ENCODE peak calls at places on chromosome 17, in ten cellular contexts. A is HepG2, Q is cardiac fibroblast, R is right atrium auricular region, J is left ventricle myocardium inferior, B is foreskin fibroblast, I is AG04449, Z is fibroblast of lung, M is GM06990, P is AG10803. L is an unnamed sample.

GRCh38 chr17:58387834-58388233 is 29.5 kb downstream of the RNF43 start:
- DNase-seq in I (no peak), Q (no peak), M (no peak), P (no peak), A (no peak), B (no peak), J (no peak), Z (no peak), R (no peak), L (no peak)

GRCh38 chr17:64529221-64529620 is 22.4 kb downstream of the CEP95 start:
- DNase-seq in I (no peak), M (no peak), R (no peak), P (no peak), B (no peak), Q (no peak), A (no peak), J (no peak), Z (no peak), L (no peak)

GRCh38 chr17:62701706-62702085 is 74.2 kb downstream of the MRC2 start:
- DNase-seq in Z (no peak), R (no peak), A (no peak), J (no peak), B (no peak), P (no peak), Q (no peak), M (no peak), I (no peak), L (no peak)

GRCh38 chr17:2058521-2059124 is 3.7 kb downstream of the HIC1 start:
- DNase-seq in A (no peak), I (no peak), J (peak), P (no peak), B (peak), M (peak), Q (peak), Z (peak), R (no peak), L (peak)

GRCh38 chr17:10635290-10635689 is 21.8 kb downstream of the MYH3 start:
- DNase-seq in R (no peak), Z (no peak), M (no peak), I (no peak), Q (no peak), B (no peak), A (no peak), J (no peak), P (no peak), L (no peak)

GRCh38 chr17:31390748-31391495 is 553 bp upstream of the RAB11FIP4 start:
- DNase-seq in R (peak), A (no peak), Z (peak), Q (no peak), I (no peak), M (no peak), B (peak), P (no peak), J (no peak), L (no peak)

GRCh38 chr17:35243459-35244204 is 760 bp downstream of the SLFN5 start:
- DNase-seq in Z (peak), I (peak), J (peak), Q (peak), B (peak), R (peak), M (no peak), P (peak), A (no peak), L (peak)

GRCh38 chr17:28346746-28347246 is 10.5 kb downstream of the POLDIP2 start:
- DNase-seq in A (peak), I (no peak), Z (no peak), J (no peak), B (no peak), M (no peak), R (no peak), Q (no peak), P (no peak), L (no peak)

GRCh38 chr17:40319651-40320550 is 10.9 kb downstream of the RARA start:
- DNase-seq in J (peak), I (no peak), Z (no peak), R (no peak), B (peak), M (no peak), A (no peak), P (peak), Q (no peak), L (no peak)

DNA sequence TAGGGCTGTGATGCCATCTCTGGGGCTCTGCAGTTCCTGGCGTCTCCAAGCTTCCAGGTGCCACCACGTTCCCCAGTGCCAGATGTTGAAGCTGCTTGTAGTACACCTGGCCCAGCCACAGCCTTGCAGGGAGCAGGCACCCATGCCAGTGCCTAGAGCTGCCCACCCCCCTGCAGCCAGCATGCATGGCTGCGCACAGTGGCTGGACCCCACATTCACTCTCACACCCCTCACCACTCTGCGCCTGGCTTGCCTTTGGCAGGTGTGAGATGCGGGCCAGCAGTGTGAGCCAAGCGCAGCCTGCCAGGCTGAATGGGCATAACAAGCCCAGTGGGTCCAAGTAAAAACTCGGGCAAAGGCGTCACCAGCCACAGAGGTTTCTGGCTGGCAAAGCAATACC is 75.4 kb upstream of the CHMP6 start:
- DNase-seq in P (no peak), M (no peak), R (no peak), Z (no peak), A (no peak), Q (no peak), B (no peak), J (no peak), I (no peak), L (no peak)
- H3K4me3 ChIP-seq in P (no peak), M (no peak), R (no peak), Z (no peak), A (no peak), Q (no peak), B (no peak), J (no peak), I (no peak), L (no peak)

DNA sequence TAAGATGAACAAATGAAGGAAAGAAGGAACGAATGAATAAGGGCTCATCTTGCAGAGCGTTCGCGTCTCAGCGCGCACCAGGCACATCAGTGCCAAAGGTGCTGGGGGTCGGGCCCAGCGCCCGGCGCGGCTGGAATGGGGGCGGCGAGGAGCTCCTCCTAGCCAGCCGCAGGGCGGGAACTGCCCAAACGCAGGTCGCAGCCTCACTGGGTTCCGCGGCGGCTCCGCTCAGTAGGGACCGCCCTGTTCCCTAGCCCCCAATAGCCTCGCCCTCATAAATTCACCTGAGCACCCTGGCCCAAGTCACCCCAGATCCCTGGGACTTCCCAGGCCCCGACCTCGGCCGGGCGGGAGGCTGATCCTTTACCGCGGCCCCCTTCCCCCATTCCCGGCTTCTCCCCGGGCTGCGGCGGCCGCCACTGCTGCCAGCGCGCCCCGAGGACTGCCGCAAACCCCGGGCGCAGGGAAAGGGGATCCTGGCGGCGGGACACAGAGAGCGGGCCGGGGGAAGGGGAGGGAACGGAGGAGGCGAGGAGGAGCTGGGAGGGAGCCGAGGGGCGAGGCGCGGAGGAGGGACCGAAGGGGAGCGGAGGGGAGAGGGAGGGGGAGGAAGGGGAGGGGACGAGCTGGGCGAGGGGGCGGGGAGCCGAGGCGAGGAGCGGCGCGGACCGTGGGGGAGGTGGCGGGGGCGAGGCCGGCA is 377 bp upstream of the CRHR1 start:
- DNase-seq in A (no peak), R (no peak), P (no peak), M (no peak), Z (no peak), B (no peak), Q (no peak), I (no peak), J (peak), L (no peak)
- TF ChIP-seq CTCF in A (no peak), R (no peak), P (no peak), M (no peak), Z (no peak), B (no peak), Q (no peak), I (no peak), J (no peak), L (no peak)

DNA sequence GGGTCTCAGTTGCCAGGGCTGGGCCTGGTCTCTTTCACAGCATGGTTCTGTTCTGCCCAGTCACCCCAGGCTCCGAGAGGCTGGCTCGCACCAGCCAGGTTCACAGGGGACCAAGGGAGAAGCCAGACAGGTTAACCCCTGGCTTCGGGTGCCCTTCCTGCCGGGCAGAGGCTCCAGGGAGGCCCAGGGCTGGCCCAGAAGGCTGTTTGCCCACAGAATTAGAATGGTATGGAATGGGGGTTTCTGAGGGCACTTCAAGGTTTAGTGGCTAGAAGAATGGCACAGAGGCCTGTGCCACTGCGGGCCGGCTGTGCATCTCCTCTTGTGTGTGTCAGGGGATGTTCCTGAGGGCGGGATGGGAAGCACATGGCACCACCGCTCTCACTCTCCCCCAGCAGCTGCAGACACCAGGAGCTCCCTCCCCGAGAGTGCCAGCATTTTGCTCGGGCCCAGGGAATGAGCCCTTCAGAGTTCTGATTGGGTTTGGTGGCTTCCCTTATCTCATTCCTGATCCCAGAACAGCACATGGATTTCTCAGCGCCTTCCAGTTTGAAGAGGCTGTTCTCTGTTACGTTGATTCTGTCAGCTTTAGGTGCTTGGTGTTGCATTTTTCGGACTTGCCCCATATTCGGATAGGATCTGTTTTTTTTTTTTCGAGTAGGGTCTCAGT is 23.7 kb downstream of the UNC13D start:
- DNase-seq in Z (no peak), B (no peak), P (no peak), R (no peak), M (no peak), J (no peak), I (no peak), Q (no peak), A (no peak), L (no peak)
- H3K4me3 ChIP-seq in Z (no peak), B (no peak), P (no peak), R (no peak), M (no peak), J (no peak), I (no peak), Q (no peak), A (no peak), L (no peak)

DNA sequence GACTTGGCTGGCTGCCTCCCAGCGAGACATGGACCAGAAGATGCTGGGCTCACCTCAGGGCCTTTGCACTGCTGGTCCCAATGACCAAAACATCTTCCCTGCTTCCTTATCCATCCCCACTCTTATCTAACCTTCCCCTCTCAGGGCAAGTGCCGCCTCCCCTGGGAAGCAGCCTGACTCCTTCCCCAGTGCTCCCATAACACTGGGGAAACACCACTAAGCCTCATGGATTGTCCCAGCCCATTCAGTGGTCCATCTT is 5.6 kb downstream of the TMC6 start:
- DNase-seq in Z (no peak), R (no peak), Q (no peak), A (no peak), M (no peak), P (no peak), B (no peak), I (no peak), J (no peak), L (no peak)
- TF ChIP-seq CTCF in Z (no peak), R (no peak), Q (no peak), A (no peak), M (no peak), P (no peak), B (no peak), I (no peak), J (no peak), L (no peak)

GRCh38 chr17:18035704-18036103 is 3.3 kb downstream of the ATPAF2 start:
- DNase-seq in J (no peak), A (no peak), B (no peak), Q (no peak), Z (no peak), I (no peak), P (no peak), R (no peak), M (no peak), L (no peak)

GRCh38 chr17:18039535-18040286 is 503 bp downstream of the GID4 start:
- DNase-seq in I (no peak), Q (no peak), A (no peak), J (no peak), R (no peak), Z (no peak), P (no peak), B (peak), M (no peak), L (no peak)

GRCh38 chr17:18038149-18038850 is 668 bp downstream of the ATPAF2 start:
- DNase-seq in I (no peak), J (no peak), Q (no peak), P (no peak), Z (no peak), M (peak), R (no peak), A (no peak), B (no peak), L (no peak)

GRCh38 chr17:18038861-18039534 is at the start of the genes ATPAF2 and GID4:
- DNase-seq in B (peak), P (peak), J (peak), M (peak), I (peak), Q (peak), R (peak), A (peak), Z (peak), L (peak)

DNA sequence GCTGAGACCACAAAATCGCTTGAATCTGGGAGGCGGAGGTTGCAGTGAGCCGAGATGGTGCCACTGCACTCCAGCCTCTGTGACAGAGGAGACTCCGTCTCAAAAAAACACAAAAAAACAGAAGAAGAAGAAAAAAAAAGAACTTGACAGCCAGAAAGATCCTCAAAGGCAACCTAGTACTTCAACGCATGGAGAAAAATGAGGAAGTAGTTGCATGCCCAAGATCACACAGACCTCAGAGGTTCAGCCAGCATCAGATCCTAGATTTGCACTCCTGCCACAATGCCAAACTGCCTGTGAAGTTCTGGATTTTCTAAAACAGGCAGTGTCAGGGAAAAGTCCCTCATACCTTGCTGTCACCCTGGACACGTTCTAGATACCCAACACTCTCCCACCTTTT is 1.5 kb downstream of the ATPAF2 start:
- DNase-seq in J (no peak), Q (no peak), I (no peak), M (no peak), R (no peak), P (no peak), B (no peak), A (no peak), Z (no peak), L (no peak)
- H3K4me3 ChIP-seq in J (peak), Q (no peak), I (no peak), M (no peak), R (no peak), P (no peak), B (no peak), A (peak), Z (no peak), L (peak)